ENCODE peak calls at places on chromosome 7, in six cellular contexts. S is NCI-H1105 treated with DMSO at 0.1 percent for 48 hours; F is foreskin keratinocyte; H is activated CD4-positive, alpha-beta T cell treated with anti-CD3 and anti-CD28 coated beads for 48 hours; A is GM23248; T is bronchial epithelial cell. Y is an unnamed sample.

GRCh38 chr7:75532639-75533038 is 40.5 kb downstream of the SPDYE5 start:
- DNase-seq in T (no peak), H (no peak), A (no peak), S (no peak), F (no peak), Y (no peak)

GRCh38 chr7:47534322-47535032 is 47.4 kb downstream of the TNS3 start:
- DNase-seq in T (peak), H (no peak), A (peak), F (peak), S (no peak), Y (no peak)

GRCh38 chr7:5063698-5064097 is 18.0 kb downstream of the RBAK start:
- DNase-seq in F (peak), A (peak), H (no peak), T (peak), S (no peak), Y (no peak)

GRCh38 chr7:135650831-135651573 is 11.3 kb upstream of the STMP1 start:
- DNase-seq in S (no peak), F (no peak), A (peak), H (no peak), T (no peak), Y (no peak)

GRCh38 chr7:143892527-143893300 is 9.3 kb downstream of the TCAF1 start:
- DNase-seq in S (no peak), T (peak), F (peak), H (no peak), A (peak), Y (no peak)

GRCh38 chr7:99308461-99309074 is 17.1 kb upstream of the ARPC1A start:
- DNase-seq in H (peak), T (peak), A (peak), S (no peak), F (peak), Y (no peak)

GRCh38 chr7:28957064-28957821 is 887 bp downstream of the TRIL start:
- DNase-seq in S (no peak), T (no peak), A (peak), F (peak), H (peak), Y (peak)

GRCh38 chr7:1638113-1638726 is 31.9 kb upstream of the ELFN1 start:
- DNase-seq in S (no peak), H (no peak), F (no peak), A (peak), T (no peak), Y (no peak)

GRCh38 chr7:50502001-50502684 is 52.0 kb upstream of the FIGNL1 start:
- DNase-seq in H (no peak), F (peak), S (no peak), T (peak), A (peak), Y (peak)

GRCh38 chr7:140079121-140079536 is 16.4 kb upstream of the PARP12 start:
- DNase-seq in H (no peak), T (no peak), S (no peak), A (peak), F (peak), Y (no peak)